ENCODE peak calls at places on chromosomes 7 and 10, in four cellular contexts. Y is HCT116, V is MM.1S, B is fibroblast of lung. K is an unnamed sample.

GRCh38 chr7:1548438-1548831 is 7.6 kb downstream of the TMEM184A start:
- DNase-seq in Y (no peak), V (peak), B (no peak), K (no peak)

GRCh38 chr7:378041-378420 is 88.1 kb downstream of the FOXL3 start:
- DNase-seq in Y (no peak), V (no peak), B (no peak), K (no peak)

GRCh38 chr10:7475046-7475860 is 64.4 kb upstream of the SFMBT2 start:
- DNase-seq in Y (no peak), V (no peak), B (peak), K (peak)

GRCh38 chr7:152335900-152336571 is 99.8 kb downstream of the KMT2C start:
- DNase-seq in Y (no peak), V (peak), B (no peak), K (no peak)

GRCh38 chr7:112157072-112157471 is 49.1 kb downstream of the DOCK4 start:
- DNase-seq in Y (no peak), V (no peak), B (peak), K (no peak)

GRCh38 chr10:28125701-28126100 is 126.8 kb upstream of the ODAD2 start:
- DNase-seq in Y (no peak), V (no peak), B (peak), K (no peak)

GRCh38 chr10:49349390-49349789 is 46.5 kb downstream of the DRGX start:
- DNase-seq in Y (no peak), V (no peak), B (no peak), K (no peak)

GRCh38 chr7:150686030-150686626 is 622 bp downstream of the GIMAP2 start:
- DNase-seq in Y (no peak), V (no peak), B (no peak), K (no peak)

GRCh38 chr7:148911626-148912025 is 27.5 kb upstream of the EZH2 start:
- DNase-seq in Y (peak), V (no peak), B (no peak), K (no peak)

GRCh38 chr10:23095966-23096813 is 811 bp downstream of the MSRB2 start:
- DNase-seq in Y (no peak), V (peak), B (peak), K (peak)

GRCh38 chr10:118249714-118250113 is 92.4 kb downstream of the FAM204A start:
- DNase-seq in Y (no peak), V (no peak), B (no peak), K (no peak)

GRCh38 chr10:30510184-30510931 is 76.4 kb downstream of the MAP3K8 start:
- DNase-seq in Y (no peak), V (peak), B (peak), K (no peak)

GRCh38 chr10:78910886-78911285 is 157.9 kb upstream of the ZMIZ1 start:
- DNase-seq in Y (no peak), V (no peak), B (no peak), K (no peak)

GRCh38 chr7:74063223-74063641 is 20.4 kb upstream of the LIMK1 start:
- DNase-seq in Y (no peak), V (no peak), B (no peak), K (no peak)

GRCh38 chr7:118214833-118215182 is 9.7 kb upstream of the ANKRD7 start:
- DNase-seq in Y (no peak), V (no peak), B (no peak), K (no peak)

GRCh38 chr10:22229756-22230330 is 12.0 kb upstream of the EBLN1 start:
- DNase-seq in Y (no peak), V (no peak), B (peak), K (no peak)

GRCh38 chr7:141074162-141074989 is 512 bp downstream of the TMEM178B start:
- DNase-seq in Y (no peak), V (peak), B (peak), K (peak)

GRCh38 chr10:93995182-93995581 is 1.5 kb downstream of the PLCE1 start:
- DNase-seq in Y (no peak), V (no peak), B (no peak), K (no peak)

GRCh38 chr7:7426686-7427085 is 109.0 kb downstream of the COL28A1 start:
- DNase-seq in Y (no peak), V (no peak), B (no peak), K (no peak)

GRCh38 chr7:36755484-36755883 is 31.2 kb upstream of the AOAH start:
- DNase-seq in Y (no peak), V (no peak), B (no peak), K (no peak)

GRCh38 chr7:50838675-50839377 is 56.1 kb upstream of the GRB10 start:
- DNase-seq in Y (no peak), V (no peak), B (peak), K (no peak)

GRCh38 chr10:119633538-119634218 is 17.5 kb upstream of the BAG3 start:
- DNase-seq in Y (no peak), V (no peak), B (no peak), K (no peak)

GRCh38 chr7:10939237-10939910 is 34.3 kb upstream of the PHF14 start:
- DNase-seq in Y (no peak), V (no peak), B (peak), K (no peak)

GRCh38 chr7:76233538-76234281 is 32.0 kb downstream of the SRRM3 start:
- DNase-seq in Y (no peak), V (no peak), B (no peak), K (peak)

GRCh38 chr7:86904949-86905834 is 154.3 kb downstream of the ELAPOR2 start:
- DNase-seq in Y (no peak), V (peak), B (peak), K (peak)

GRCh38 chr10:126090911-126091728 is 194.8 kb downstream of the FANK1 start:
- DNase-seq in Y (no peak), V (no peak), B (peak), K (no peak)

GRCh38 chr10:987635-987905 is 664 bp upstream of the GTPBP4 start:
- DNase-seq in Y (no peak), V (no peak), B (peak), K (peak)

GRCh38 chr10:93281367-93281720 is 200.8 kb downstream of the MYOF start:
- DNase-seq in Y (no peak), V (no peak), B (no peak), K (no peak)

GRCh38 chr10:67784584-67784983 is 53.4 kb downstream of the DNAJC12 start:
- DNase-seq in Y (no peak), V (no peak), B (no peak), K (no peak)

GRCh38 chr10:31096161-31096560 is 64.5 kb upstream of the ZNF438 start:
- DNase-seq in Y (no peak), V (no peak), B (no peak), K (no peak)

GRCh38 chr10:70846795-70847194 is 31.0 kb downstream of the SGPL1 start:
- DNase-seq in Y (no peak), V (no peak), B (no peak), K (no peak)

GRCh38 chr10:10911471-10911921 is 106.2 kb upstream of the CELF2 start:
- DNase-seq in Y (no peak), V (no peak), B (peak), K (peak)
- H3K9ac ChIP-seq in Y (no peak), V (no peak), B (no peak), K (no peak)

GRCh38 chr7:27213904-27214586 is 14.2 kb upstream of the HOXA13 start:
- DNase-seq in Y (no peak), V (no peak), B (no peak), K (no peak)
- H3K9ac ChIP-seq in Y (no peak), V (no peak), B (no peak), K (no peak)

DNA sequence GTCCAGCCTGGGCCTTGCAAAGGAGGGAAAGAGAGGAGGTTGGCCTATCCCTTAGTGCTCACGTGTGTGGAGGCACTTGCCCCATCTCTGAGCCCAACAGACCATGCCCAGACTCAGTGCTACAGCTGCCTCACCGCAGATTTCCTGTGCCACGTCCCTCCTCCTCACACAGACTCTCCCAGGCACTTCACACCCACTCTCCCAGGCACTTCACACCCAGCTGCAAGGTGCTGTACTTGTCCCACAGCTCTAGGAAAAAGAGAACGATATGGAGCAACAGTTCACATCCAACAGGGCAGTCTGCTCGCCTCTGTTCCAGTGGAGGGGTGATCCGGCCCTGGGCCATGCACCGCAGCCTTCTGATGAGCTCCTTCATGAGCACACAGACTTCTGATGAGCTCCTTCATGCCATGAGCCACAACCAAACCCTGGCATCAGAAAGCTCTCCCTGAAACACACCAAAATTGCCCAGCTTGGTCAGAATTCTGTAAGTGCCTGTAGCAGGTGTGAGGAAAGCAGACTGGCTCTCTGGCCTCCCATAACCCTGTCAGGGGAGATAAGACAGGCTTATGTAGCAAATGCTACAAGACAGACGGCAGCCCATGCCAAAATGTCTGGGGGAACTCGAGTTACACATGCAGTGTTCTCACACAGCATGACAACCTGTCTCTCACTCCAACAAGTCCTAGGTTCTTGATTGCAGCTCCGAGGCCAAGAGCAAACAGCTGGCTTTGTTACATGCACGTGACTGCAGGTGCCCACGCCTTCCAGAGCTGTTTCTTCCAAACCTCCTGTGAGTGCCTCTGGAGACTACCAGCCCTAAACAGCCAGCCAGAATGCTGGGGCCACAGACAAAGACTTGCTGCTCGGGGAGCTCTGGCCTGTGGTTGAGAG is 348.5 kb downstream of the GRID1 start:
- DNase-seq in Y (no peak), V (peak), B (no peak), K (no peak)
- H3K9ac ChIP-seq in Y (no peak), V (no peak), B (no peak), K (no peak)

GRCh38 chr7:137952406-137952805 is 49.5 kb downstream of the CREB3L2 start:
- DNase-seq in Y (no peak), V (no peak), B (no peak), K (no peak)
- H3K9ac ChIP-seq in Y (no peak), V (no peak), B (no peak), K (no peak)

DNA sequence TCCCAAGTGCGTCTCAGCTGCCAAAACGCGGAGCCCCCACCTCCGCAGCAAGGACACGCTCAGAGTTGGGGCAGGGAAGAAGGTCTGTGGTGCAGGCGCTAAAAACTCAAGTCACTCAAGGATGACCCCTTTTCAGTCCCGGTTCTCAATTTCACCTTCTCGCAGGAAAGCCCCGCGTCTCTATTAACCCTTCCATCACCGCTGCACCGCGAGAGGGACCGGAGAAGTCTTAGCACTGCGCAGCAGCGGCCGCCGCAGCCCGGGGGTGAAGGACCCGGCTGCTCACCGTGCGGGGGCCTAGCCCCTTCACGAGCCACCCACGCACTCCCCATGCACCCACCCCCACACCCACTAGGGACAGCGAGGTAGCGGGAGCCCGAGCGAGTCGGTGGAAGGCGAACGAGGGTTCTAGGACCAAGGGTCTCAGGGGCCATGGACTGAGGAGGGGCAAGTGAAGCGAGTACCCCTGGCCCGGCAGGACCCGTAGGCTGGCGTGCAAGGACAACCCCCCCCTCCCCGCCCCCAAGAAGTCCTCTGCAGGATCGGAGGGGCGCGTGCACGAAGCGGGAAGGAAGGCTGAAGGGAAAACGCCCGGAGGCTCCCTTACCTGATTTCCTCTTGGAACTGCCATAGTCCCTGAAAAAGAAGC is 162.8 kb downstream of the SH3PXD2A start:
- DNase-seq in Y (no peak), V (peak), B (no peak), K (peak)
- H3K9ac ChIP-seq in Y (peak), V (peak), B (peak), K (no peak)